ENCODE peak calls at places on chromosome 6, in four cellular contexts. C is GM12878, K is H1, F is NT2/D1. D is an unnamed sample.

GRCh38 chr6:152299336-152299735 is 337.8 kb downstream of the SYNE1 start:
- DNase-seq in C (no peak), K (no peak), F (no peak), D (no peak)

GRCh38 chr6:27863962-27864905 is 48.0 kb downstream of the OR2B2 start:
- DNase-seq in C (no peak), K (peak), F (no peak), D (no peak)

GRCh38 chr6:71408966-71409723 is 120.5 kb downstream of the OGFRL1 start:
- DNase-seq in C (no peak), K (no peak), F (no peak), D (no peak)

GRCh38 chr6:115551510-115551909 is 509.2 kb downstream of the FRK start:
- DNase-seq in C (no peak), K (no peak), F (no peak), D (no peak)

GRCh38 chr6:128558924-128559323 is 38.5 kb upstream of the PTPRK start:
- DNase-seq in C (no peak), K (no peak), F (no peak), D (no peak)

GRCh38 chr6:111527367-111527766 is 44.3 kb upstream of the REV3L start:
- DNase-seq in C (no peak), K (no peak), F (no peak), D (no peak)

GRCh38 chr6:127554435-127555006 is 22.5 kb upstream of the C6orf58 start:
- DNase-seq in C (no peak), K (no peak), F (no peak), D (peak)

GRCh38 chr6:16849280-16850210 is 88.3 kb upstream of the ATXN1 start:
- DNase-seq in C (no peak), K (peak), F (no peak), D (peak)

GRCh38 chr6:108811490-108811889 is 36.7 kb upstream of the ARMC2 start:
- DNase-seq in C (no peak), K (no peak), F (no peak), D (no peak)

GRCh38 chr6:32816746-32817204 is at the start of gene HLA-DOB:
- DNase-seq in C (no peak), K (no peak), F (no peak), D (peak)

GRCh38 chr6:40394381-40394780 is 192.8 kb downstream of the LRFN2 start:
- DNase-seq in C (no peak), K (peak), F (no peak), D (no peak)

GRCh38 chr6:117167520-117168271 is 97.7 kb upstream of the VGLL2 start:
- DNase-seq in C (no peak), K (no peak), F (no peak), D (peak)

GRCh38 chr6:131096786-131097185 is 33.7 kb upstream of the EPB41L2 start:
- DNase-seq in C (no peak), K (no peak), F (no peak), D (no peak)

GRCh38 chr6:63476302-63476701 is 96.0 kb upstream of the LOC128125822 start:
- DNase-seq in C (no peak), K (no peak), F (no peak), D (no peak)

GRCh38 chr6:86683132-86683908 is 254.0 kb upstream of the HTR1E start:
- DNase-seq in C (no peak), K (no peak), F (no peak), D (no peak)

GRCh38 chr6:107646176-107646575 is 156.3 kb downstream of the SOBP start:
- DNase-seq in C (no peak), K (no peak), F (no peak), D (no peak)

GRCh38 chr6:84674395-84674794 is 90.0 kb downstream of the TBX18 start:
- DNase-seq in C (no peak), K (no peak), F (no peak), D (no peak)

GRCh38 chr6:4809999-4810918 is 34.1 kb downstream of the CDYL start:
- DNase-seq in C (no peak), K (no peak), F (no peak), D (no peak)

GRCh38 chr6:1382331-1382882 is 7.0 kb upstream of the FOXF2 start:
- DNase-seq in C (no peak), K (peak), F (no peak), D (no peak)

GRCh38 chr6:49946835-49947234 is 17.1 kb downstream of the DEFB114 start:
- DNase-seq in C (no peak), K (no peak), F (no peak), D (no peak)

GRCh38 chr6:11496152-11497060 is 41.1 kb upstream of the TMEM170B start:
- DNase-seq in C (peak), K (peak), F (peak), D (peak)

GRCh38 chr6:33785766-33786165 is 3.2 kb downstream of the LEMD2 start:
- DNase-seq in C (no peak), K (no peak), F (no peak), D (no peak)

GRCh38 chr6:118187568-118188164 is 280.6 kb downstream of the SLC35F1 start:
- DNase-seq in C (no peak), K (no peak), F (no peak), D (no peak)
- TF ChIP-seq SUZ12 in C (no peak), K (no peak), F (no peak), D (no peak)

GRCh38 chr6:154993710-154994109 is 1.4 kb upstream of the TIAM2 start:
- DNase-seq in C (no peak), K (no peak), F (no peak), D (no peak)

GRCh38 chr6:154991207-154991606 is 3.9 kb upstream of the TIAM2 start:
- DNase-seq in C (no peak), K (no peak), F (no peak), D (no peak)

GRCh38 chr6:154994881-154995240 is 254 bp upstream of the TIAM2 start:
- DNase-seq in C (no peak), K (no peak), F (no peak), D (no peak)

GRCh38 chr6:154995241-154996162 is at the start of gene TIAM2:
- DNase-seq in C (no peak), K (peak), F (no peak), D (peak)

GRCh38 chr6:154993026-154993425 is 2.1 kb upstream of the TIAM2 start:
- DNase-seq in C (no peak), K (no peak), F (no peak), D (no peak)
- TF ChIP-seq SUZ12 in C (no peak), K (no peak), F (no peak), D (no peak)

GRCh38 chr6:124073820-124074587 is 270.3 kb downstream of the NKAIN2 start:
- DNase-seq in C (no peak), K (no peak), F (no peak), D (no peak)
- TF ChIP-seq SUZ12 in C (no peak), K (no peak), F (no peak), D (no peak)

DNA sequence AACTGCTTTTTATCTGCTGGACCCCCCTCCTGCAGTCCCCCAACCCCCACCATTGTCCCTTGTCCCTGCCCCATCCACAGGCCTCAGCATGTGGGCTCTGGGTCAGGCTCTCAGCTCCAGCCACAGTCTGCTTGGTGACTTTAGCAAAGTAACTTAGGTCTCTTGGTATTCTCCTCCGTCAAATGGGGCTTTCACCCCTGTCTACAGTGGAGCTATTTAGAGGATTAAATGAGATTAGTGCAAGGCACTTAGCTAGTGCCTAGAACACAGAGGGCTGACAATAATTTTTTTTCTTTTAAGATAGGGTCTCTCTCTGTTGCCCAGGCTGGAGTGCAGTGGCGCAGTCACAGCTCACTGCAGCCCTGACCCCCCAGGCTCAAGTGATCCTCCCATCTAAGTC is 71.9 kb downstream of the TCP11 start:
- DNase-seq in C (no peak), K (no peak), F (no peak), D (no peak)
- TF ChIP-seq SUZ12 in C (no peak), K (no peak), F (no peak), D (no peak)

DNA sequence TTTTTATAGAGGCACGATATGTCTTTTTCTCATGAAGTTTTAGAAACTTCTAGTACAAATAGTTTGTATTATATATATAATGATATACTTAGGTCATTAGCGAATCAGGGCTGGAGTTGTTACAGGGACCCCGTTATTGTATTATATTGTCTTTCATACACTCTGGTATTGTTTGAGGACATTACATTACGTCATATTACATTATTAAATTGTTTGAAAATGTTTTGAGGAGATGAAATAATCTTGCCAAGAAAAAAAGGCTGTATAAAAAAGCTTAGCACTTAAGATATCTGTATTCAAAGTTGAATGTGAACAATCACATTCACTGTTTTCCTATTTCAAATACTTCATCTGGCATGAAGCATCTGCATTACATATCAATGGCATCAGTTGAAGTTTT is 239.6 kb upstream of the ASCC3 start:
- DNase-seq in C (no peak), K (no peak), F (no peak), D (no peak)
- TF ChIP-seq SUZ12 in C (no peak), K (no peak), F (no peak), D (no peak)

D was measured in HEK293T.